ENCODE peak calls at places on chromosome 14, in nine cellular contexts. C, R, J, F, I, K, Y, Q and U are unnamed samples.

GRCh38 chr14:81323621-81324400 is 76.3 kb downstream of the STON2 start:
- DNase-seq in C (no peak), R (no peak), J (no peak), F (no peak), I (peak), K (peak), Y (no peak), Q (peak), U (no peak)

GRCh38 chr14:61575751-61576150 is 119.6 kb upstream of the HIF1A start:
- DNase-seq in C (no peak), R (no peak), J (no peak), F (no peak), I (no peak), K (no peak), Y (no peak), Q (peak), U (no peak)

GRCh38 chr14:34843011-34843554 is 32.1 kb downstream of the BAZ1A start:
- DNase-seq in C (no peak), R (peak), J (peak), F (peak), I (no peak), K (no peak), Y (no peak), Q (peak), U (no peak)

GRCh38 chr14:91067186-91067585 is 6.7 kb upstream of the RPS6KA5 start:
- DNase-seq in C (no peak), R (no peak), J (no peak), F (no peak), I (no peak), K (no peak), Y (peak), Q (no peak), U (no peak)

GRCh38 chr14:36055681-36056225 is 120.8 kb downstream of the PTCSC3 start:
- DNase-seq in C (no peak), R (no peak), J (no peak), F (no peak), I (no peak), K (no peak), Y (no peak), Q (no peak), U (no peak)

GRCh38 chr14:102390486-102390885 is 27.7 kb downstream of the TECPR2 start:
- DNase-seq in C (no peak), R (no peak), J (peak), F (no peak), I (no peak), K (no peak), Y (no peak), Q (no peak), U (no peak)

GRCh38 chr14:20515846-20516245 is 10.5 kb downstream of the RNASE10 start:
- DNase-seq in C (no peak), R (no peak), J (no peak), F (no peak), I (no peak), K (no peak), Y (no peak), Q (no peak), U (no peak)

GRCh38 chr14:90785876-90786450 is 30.3 kb downstream of the TTC7B start:
- DNase-seq in C (no peak), R (no peak), J (no peak), F (no peak), I (no peak), K (no peak), Y (no peak), Q (peak), U (no peak)

GRCh38 chr14:34181308-34181707 is 230.4 kb upstream of the EGLN3 start:
- DNase-seq in C (no peak), R (no peak), J (no peak), F (no peak), I (no peak), K (no peak), Y (no peak), Q (no peak), U (no peak)

GRCh38 chr14:93963692-93964091 is 12.7 kb downstream of the ASB2 start:
- DNase-seq in C (no peak), R (no peak), J (no peak), F (no peak), I (no peak), K (no peak), Y (no peak), Q (no peak), U (no peak)

GRCh38 chr14:30875788-30876053 is 1.4 kb downstream of the COCH start:
- DNase-seq in C (no peak), R (no peak), J (no peak), F (no peak), I (peak), K (no peak), Y (no peak), Q (no peak), U (no peak)

GRCh38 chr14:79878785-79879184 is 332.5 kb downstream of the DIO2 start:
- DNase-seq in C (no peak), R (no peak), J (no peak), F (no peak), I (no peak), K (no peak), Y (no peak), Q (no peak), U (no peak)

GRCh38 chr14:26841920-26842741 is 244.3 kb upstream of the NOVA1 start:
- DNase-seq in C (peak), R (no peak), J (peak), F (peak), I (no peak), K (peak), Y (no peak), Q (no peak), U (no peak)

GRCh38 chr14:61388173-61388975 is 67.0 kb downstream of the PRKCH start:
- DNase-seq in C (no peak), R (peak), J (peak), F (no peak), I (no peak), K (no peak), Y (no peak), Q (no peak), U (no peak)

GRCh38 chr14:33332497-33332896 is 393.8 kb downstream of the NPAS3 start:
- DNase-seq in C (no peak), R (no peak), J (no peak), F (no peak), I (no peak), K (no peak), Y (no peak), Q (no peak), U (no peak)

GRCh38 chr14:57293851-57294837 is 25.4 kb downstream of the AP5M1 start:
- DNase-seq in C (no peak), R (no peak), J (peak), F (no peak), I (peak), K (no peak), Y (no peak), Q (no peak), U (no peak)

GRCh38 chr14:29755311-29756052 is 172.2 kb downstream of the PRKD1 start:
- DNase-seq in C (no peak), R (no peak), J (no peak), F (no peak), I (no peak), K (no peak), Y (no peak), Q (no peak), U (no peak)

GRCh38 chr14:34254031-34254430 is 208.0 kb downstream of the SPTSSA start:
- DNase-seq in C (no peak), R (no peak), J (no peak), F (no peak), I (no peak), K (no peak), Y (no peak), Q (no peak), U (no peak)

GRCh38 chr14:86521032-86521730 is 991.2 kb downstream of the FLRT2 start:
- DNase-seq in C (no peak), R (no peak), J (no peak), F (no peak), I (no peak), K (peak), Y (no peak), Q (no peak), U (no peak)

GRCh38 chr14:73755434-73756014 is 41.3 kb upstream of the PNMA1 start:
- DNase-seq in C (no peak), R (no peak), J (no peak), F (no peak), I (no peak), K (peak), Y (no peak), Q (peak), U (no peak)

GRCh38 chr14:37087520-37087919 is 84.9 kb downstream of the SLC25A21 start:
- DNase-seq in C (no peak), R (no peak), J (no peak), F (no peak), I (no peak), K (no peak), Y (no peak), Q (no peak), U (no peak)

GRCh38 chr14:35384386-35385041 is 20.0 kb downstream of the NFKBIA start:
- DNase-seq in C (peak), R (no peak), J (peak), F (no peak), I (no peak), K (no peak), Y (no peak), Q (no peak), U (no peak)

GRCh38 chr14:22657861-22658260 is 13.7 kb upstream of the OR6J1 start:
- DNase-seq in C (no peak), R (no peak), J (peak), F (peak), I (peak), K (no peak), Y (no peak), Q (no peak), U (no peak)

GRCh38 chr14:65776193-65776592 is 363.7 kb downstream of the FUT8 start:
- DNase-seq in C (no peak), R (no peak), J (no peak), F (no peak), I (no peak), K (no peak), Y (no peak), Q (no peak), U (no peak)

GRCh38 chr14:73027546-73027945 is 640 bp upstream of the ZFYVE1 start:
- DNase-seq in C (no peak), R (no peak), J (no peak), F (no peak), I (no peak), K (no peak), Y (no peak), Q (no peak), U (no peak)

GRCh38 chr14:66650491-66650911 is 142.6 kb downstream of the GPHN start:
- DNase-seq in C (no peak), R (peak), J (peak), F (no peak), I (no peak), K (no peak), Y (no peak), Q (no peak), U (no peak)

GRCh38 chr14:37034410-37035285 is 137.8 kb downstream of the SLC25A21 start:
- DNase-seq in C (no peak), R (no peak), J (no peak), F (no peak), I (no peak), K (no peak), Y (no peak), Q (no peak), U (no peak)

GRCh38 chr14:99064262-99064954 is 207.6 kb downstream of the BCL11B start:
- DNase-seq in C (no peak), R (no peak), J (peak), F (no peak), I (no peak), K (no peak), Y (no peak), Q (no peak), U (no peak)

GRCh38 chr14:94269156-94269555 is 23.9 kb downstream of the SERPINA10 start:
- DNase-seq in C (no peak), R (no peak), J (no peak), F (no peak), I (no peak), K (no peak), Y (no peak), Q (no peak), U (no peak)

GRCh38 chr14:54901380-54902142 is 1.1 kb downstream of the GCH1 start:
- DNase-seq in C (peak), R (peak), J (no peak), F (no peak), I (peak), K (no peak), Y (peak), Q (no peak), U (no peak)

GRCh38 chr14:60878536-60878935 is 102.3 kb downstream of the TRMT5 start:
- DNase-seq in C (no peak), R (no peak), J (peak), F (peak), I (no peak), K (no peak), Y (no peak), Q (no peak), U (no peak)

GRCh38 chr14:52862652-52863338 is 71.4 kb upstream of the GNPNAT1 start:
- DNase-seq in C (no peak), R (no peak), J (peak), F (no peak), I (no peak), K (no peak), Y (no peak), Q (no peak), U (no peak)

DNA sequence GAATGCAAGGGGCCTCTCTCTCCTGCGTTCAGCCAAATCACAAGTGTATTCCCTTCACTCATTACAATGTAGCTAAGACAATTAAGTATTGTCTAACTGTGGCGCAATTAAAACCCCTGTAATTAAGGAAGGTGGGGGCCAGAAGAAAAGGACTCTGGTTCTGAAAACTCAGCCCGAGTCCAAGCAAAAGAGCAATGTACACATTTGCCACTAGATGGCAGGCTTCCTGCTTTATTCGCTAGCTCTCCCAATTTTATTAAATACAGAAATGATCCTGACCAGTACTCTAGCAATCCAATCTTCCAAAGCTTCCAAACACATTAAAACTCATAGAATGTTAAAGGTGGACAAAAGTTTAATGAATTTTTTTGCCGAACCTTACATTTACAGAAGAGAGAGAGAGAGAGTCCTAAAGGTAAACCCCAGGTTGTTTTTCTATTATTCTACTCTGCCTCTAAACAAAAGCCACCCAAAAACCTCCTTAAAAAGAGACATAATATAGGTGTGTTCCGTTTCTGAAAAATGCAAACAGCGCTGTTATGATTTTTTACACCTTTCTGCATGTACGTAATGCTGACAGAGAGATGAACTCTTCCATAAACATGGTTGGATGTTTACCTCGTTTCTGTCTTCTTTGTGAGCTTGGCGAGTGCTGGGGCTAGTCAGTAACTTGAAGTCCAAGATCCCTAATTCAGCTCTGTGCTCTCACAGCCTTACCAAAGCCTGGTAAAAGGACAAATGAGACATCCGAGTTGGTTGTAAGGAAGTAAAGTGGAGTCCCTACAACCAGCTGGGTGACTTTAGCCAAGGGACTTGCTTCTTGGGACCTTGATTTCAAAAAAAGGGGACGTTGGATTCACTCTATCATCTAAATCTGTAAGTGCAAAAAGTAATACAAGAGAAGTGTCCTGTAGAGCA is 50.9 kb upstream of the VASH1 start:
- DNase-seq in C (peak), R (no peak), J (peak), F (no peak), I (peak), K (no peak), Y (peak), Q (peak), U (peak)
- TF ChIP-seq CTCF in C (peak), R (peak), J (peak), F (peak), I (peak), K (peak), Y (peak), Q (peak), U (peak)

GRCh38 chr14:88164906-88165534 is 158.0 kb downstream of the KCNK10 start:
- DNase-seq in C (no peak), R (no peak), J (no peak), F (no peak), I (no peak), K (no peak), Y (no peak), Q (peak), U (peak)
- TF ChIP-seq CTCF in C (no peak), R (peak), J (no peak), F (no peak), I (no peak), K (no peak), Y (no peak), Q (no peak), U (no peak)

DNA sequence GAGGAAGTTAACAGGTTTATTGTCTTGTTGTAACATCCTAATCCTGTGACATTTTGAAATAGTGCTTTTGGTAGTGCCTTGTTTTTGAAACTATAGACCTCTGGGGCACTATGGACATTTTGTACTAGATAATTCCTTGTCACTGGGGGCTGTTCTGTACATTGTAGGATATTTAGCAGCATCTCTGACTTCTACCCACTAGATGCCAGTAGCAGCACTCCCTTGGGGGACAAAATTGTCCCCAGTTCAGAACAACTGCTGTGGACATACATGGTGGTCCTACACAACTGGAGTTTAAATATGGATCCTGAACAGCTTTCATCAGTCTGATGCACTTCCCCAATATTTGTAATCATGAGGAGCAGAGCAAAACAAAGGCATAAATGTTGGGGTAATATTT is 264.7 kb downstream of the RAD51B start:
- DNase-seq in C (no peak), R (no peak), J (peak), F (no peak), I (no peak), K (no peak), Y (no peak), Q (no peak), U (no peak)
- TF ChIP-seq CTCF in C (no peak), R (peak), J (peak), F (peak), I (peak), K (no peak), Y (no peak), Q (peak), U (peak)

GRCh38 chr14:92511472-92512247 is 1.9 kb upstream of the RIN3 start:
- DNase-seq in C (peak), R (no peak), J (peak), F (peak), I (no peak), K (no peak), Y (no peak), Q (peak), U (no peak)

GRCh38 chr14:92513204-92513965 is at the start of gene RIN3:
- DNase-seq in C (peak), R (peak), J (peak), F (no peak), I (peak), K (no peak), Y (no peak), Q (peak), U (no peak)

GRCh38 chr14:92512807-92513203 is 776 bp upstream of the RIN3 start:
- DNase-seq in C (no peak), R (no peak), J (no peak), F (no peak), I (no peak), K (no peak), Y (no peak), Q (no peak), U (no peak)

GRCh38 chr14:92513966-92514843 is 624 bp downstream of the RIN3 start:
- DNase-seq in C (no peak), R (peak), J (peak), F (no peak), I (peak), K (no peak), Y (no peak), Q (peak), U (no peak)

GRCh38 chr14:92510972-92511371 is 2.6 kb upstream of the RIN3 start:
- DNase-seq in C (no peak), R (no peak), J (no peak), F (no peak), I (peak), K (no peak), Y (no peak), Q (peak), U (no peak)
- TF ChIP-seq CTCF in C (peak), R (no peak), J (no peak), F (no peak), I (peak), K (no peak), Y (no peak), Q (peak), U (no peak)

DNA sequence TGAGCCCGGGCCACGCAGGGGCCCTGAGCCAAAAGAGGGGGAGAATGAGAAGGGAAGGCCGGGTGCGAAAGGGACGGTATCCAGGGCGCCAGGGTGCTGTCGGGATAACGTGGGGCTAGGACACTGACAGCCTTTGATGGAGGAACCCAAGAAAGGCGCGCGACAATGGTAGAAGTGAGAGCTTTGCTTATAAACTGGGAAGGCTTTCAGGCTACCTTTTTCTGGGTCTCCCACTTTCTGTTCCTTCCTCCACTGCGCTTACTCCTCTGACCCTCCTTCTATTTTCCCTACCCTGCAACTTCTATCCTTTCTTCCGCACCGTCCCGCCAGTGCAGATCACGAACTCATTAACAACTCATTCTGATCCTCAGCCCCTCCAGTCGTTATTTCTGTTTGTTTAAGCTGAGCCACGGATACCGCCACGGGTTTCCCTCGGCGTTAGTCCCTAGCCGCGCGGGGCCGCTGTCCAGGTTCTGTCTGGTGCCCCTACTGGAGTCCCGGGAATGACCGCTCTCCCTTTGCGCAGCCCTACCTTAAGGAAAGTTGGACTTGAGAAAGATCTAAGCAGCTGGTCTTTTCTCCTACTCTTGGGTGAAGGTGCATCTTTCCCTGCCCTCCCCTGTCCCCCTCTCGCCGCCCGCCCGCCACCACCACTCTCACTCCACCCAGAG is 3.0 kb downstream of the SSTR1 start:
- DNase-seq in C (peak), R (no peak), J (peak), F (no peak), I (peak), K (peak), Y (no peak), Q (peak), U (no peak)
- TF ChIP-seq CTCF in C (peak), R (no peak), J (peak), F (peak), I (peak), K (peak), Y (no peak), Q (peak), U (no peak)

GRCh38 chr14:69613312-69614073 is 2.1 kb downstream of the SUSD6 start:
- DNase-seq in C (no peak), R (no peak), J (no peak), F (no peak), I (no peak), K (no peak), Y (no peak), Q (no peak), U (no peak)

GRCh38 chr14:69612014-69612758 is 790 bp downstream of the SUSD6 start:
- DNase-seq in C (no peak), R (peak), J (peak), F (no peak), I (peak), K (no peak), Y (peak), Q (peak), U (no peak)

GRCh38 chr14:69614592-69614991 is 3.2 kb downstream of the SUSD6 start:
- DNase-seq in C (peak), R (peak), J (no peak), F (no peak), I (no peak), K (no peak), Y (no peak), Q (no peak), U (no peak)

GRCh38 chr14:69611264-69612013 is at the start of gene SUSD6:
- DNase-seq in C (peak), R (peak), J (peak), F (no peak), I (peak), K (peak), Y (peak), Q (peak), U (peak)

DNA sequence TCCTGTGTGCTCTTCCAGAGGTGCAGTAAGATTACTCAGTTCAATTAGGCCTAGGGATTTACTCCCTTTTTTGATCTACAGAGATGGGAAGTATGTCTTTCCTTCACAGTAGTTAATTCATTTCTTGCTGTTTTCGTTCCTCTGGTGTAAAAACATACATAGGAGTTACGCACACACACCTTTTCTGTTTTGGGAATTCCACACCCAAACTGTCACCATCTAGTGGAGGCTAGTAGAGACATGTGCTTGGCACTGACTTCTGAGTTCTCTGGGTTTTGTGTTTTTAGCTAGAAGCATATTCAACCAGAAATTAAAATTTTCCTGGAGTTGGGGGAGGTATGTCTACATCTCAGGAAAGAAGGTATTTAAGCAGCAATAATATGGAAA is 1.4 kb downstream of the SUSD6 start:
- DNase-seq in C (no peak), R (no peak), J (no peak), F (no peak), I (no peak), K (no peak), Y (no peak), Q (no peak), U (no peak)
- TF ChIP-seq CTCF in C (peak), R (peak), J (peak), F (no peak), I (peak), K (no peak), Y (peak), Q (peak), U (peak)